ENCODE peak calls at places on chromosomes 5 and 9, in ten cellular contexts. One of them, this sample, is unnamed.

GRCh38 chr9:121059998-121060636 is 10.0 kb upstream of the C5 start:
- DNase-seq in erythroblast: peak
- DNase-seq in H54: peak
- DNase-seq in H1: no peak
- DNase-seq in tibial nerve: peak
- DNase-seq in lower leg skin: no peak
- DNase-seq in sigmoid colon: no peak
- DNase-seq in esophagus squamous epithelium: no peak
- DNase-seq in body of pancreas: peak
- DNase-seq in heart left ventricle: no peak
- DNase-seq in this sample: no peak

GRCh38 chr5:86118542-86118941 is 499.2 kb upstream of the COX7C start:
- DNase-seq in erythroblast: peak
- DNase-seq in tibial nerve: no peak
- DNase-seq in H54: no peak
- DNase-seq in lower leg skin: no peak
- DNase-seq in H1: no peak
- DNase-seq in heart left ventricle: no peak
- DNase-seq in esophagus squamous epithelium: no peak
- DNase-seq in sigmoid colon: no peak
- DNase-seq in body of pancreas: no peak
- DNase-seq in this sample: no peak

GRCh38 chr5:142012186-142012785 is 541 bp downstream of the GNPDA1 start:
- DNase-seq in H54: no peak
- DNase-seq in tibial nerve: peak
- DNase-seq in H1: peak
- DNase-seq in erythroblast: peak
- DNase-seq in body of pancreas: peak
- DNase-seq in esophagus squamous epithelium: no peak
- DNase-seq in lower leg skin: peak
- DNase-seq in sigmoid colon: peak
- DNase-seq in heart left ventricle: peak
- DNase-seq in this sample: peak

GRCh38 chr9:88979021-88979420 is 12.2 kb upstream of the S1PR3 start:
- DNase-seq in esophagus squamous epithelium: no peak
- DNase-seq in sigmoid colon: no peak
- DNase-seq in erythroblast: no peak
- DNase-seq in body of pancreas: no peak
- DNase-seq in lower leg skin: peak
- DNase-seq in heart left ventricle: no peak
- DNase-seq in H54: no peak
- DNase-seq in H1: no peak
- DNase-seq in tibial nerve: no peak
- DNase-seq in this sample: no peak

GRCh38 chr9:23754551-23754950 is 71.5 kb downstream of the ELAVL2 start:
- DNase-seq in lower leg skin: no peak
- DNase-seq in H1: no peak
- DNase-seq in heart left ventricle: no peak
- DNase-seq in esophagus squamous epithelium: no peak
- DNase-seq in tibial nerve: no peak
- DNase-seq in body of pancreas: no peak
- DNase-seq in H54: no peak
- DNase-seq in erythroblast: no peak
- DNase-seq in sigmoid colon: no peak
- DNase-seq in this sample: no peak

GRCh38 chr5:123438244-123438643 is 15.0 kb upstream of the CEP120 start:
- DNase-seq in H54: no peak
- DNase-seq in esophagus squamous epithelium: no peak
- DNase-seq in tibial nerve: no peak
- DNase-seq in lower leg skin: no peak
- DNase-seq in body of pancreas: no peak
- DNase-seq in erythroblast: no peak
- DNase-seq in H1: no peak
- DNase-seq in sigmoid colon: no peak
- DNase-seq in heart left ventricle: no peak
- DNase-seq in this sample: no peak

GRCh38 chr9:135990468-135991429 is 29.6 kb upstream of the UBAC1 start:
- DNase-seq in lower leg skin: no peak
- DNase-seq in body of pancreas: peak
- DNase-seq in sigmoid colon: no peak
- DNase-seq in H1: no peak
- DNase-seq in esophagus squamous epithelium: peak
- DNase-seq in heart left ventricle: peak
- DNase-seq in tibial nerve: no peak
- DNase-seq in erythroblast: peak
- DNase-seq in H54: peak
- DNase-seq in this sample: no peak

GRCh38 chr9:37574241-37574721 is 1.9 kb downstream of the FBXO10 start:
- DNase-seq in H1: no peak
- DNase-seq in sigmoid colon: no peak
- DNase-seq in erythroblast: no peak
- DNase-seq in lower leg skin: no peak
- DNase-seq in body of pancreas: no peak
- DNase-seq in heart left ventricle: no peak
- DNase-seq in tibial nerve: no peak
- DNase-seq in esophagus squamous epithelium: no peak
- DNase-seq in H54: no peak
- DNase-seq in this sample: no peak

GRCh38 chr5:139740138-139740992 is 55.2 kb upstream of the PSD2 start:
- DNase-seq in heart left ventricle: no peak
- DNase-seq in tibial nerve: no peak
- DNase-seq in H54: no peak
- DNase-seq in erythroblast: no peak
- DNase-seq in sigmoid colon: no peak
- DNase-seq in H1: no peak
- DNase-seq in lower leg skin: no peak
- DNase-seq in body of pancreas: no peak
- DNase-seq in esophagus squamous epithelium: no peak
- DNase-seq in this sample: no peak

GRCh38 chr5:149381986-149382338 is 2.9 kb upstream of the IL17B start:
- DNase-seq in esophagus squamous epithelium: no peak
- DNase-seq in tibial nerve: peak
- DNase-seq in erythroblast: peak
- DNase-seq in body of pancreas: peak
- DNase-seq in H54: peak
- DNase-seq in H1: peak
- DNase-seq in heart left ventricle: peak
- DNase-seq in sigmoid colon: peak
- DNase-seq in lower leg skin: peak
- DNase-seq in this sample: peak

GRCh38 chr9:74577956-74578355 is 80.8 kb downstream of the RORB start:
- DNase-seq in esophagus squamous epithelium: no peak
- DNase-seq in lower leg skin: no peak
- DNase-seq in body of pancreas: no peak
- DNase-seq in tibial nerve: no peak
- DNase-seq in H54: no peak
- DNase-seq in sigmoid colon: no peak
- DNase-seq in heart left ventricle: no peak
- DNase-seq in H1: no peak
- DNase-seq in erythroblast: no peak
- DNase-seq in this sample: no peak

GRCh38 chr5:72943307-72943706 is 12.5 kb upstream of the FCHO2 start:
- DNase-seq in heart left ventricle: no peak
- DNase-seq in lower leg skin: no peak
- DNase-seq in tibial nerve: no peak
- DNase-seq in esophagus squamous epithelium: no peak
- DNase-seq in H54: no peak
- DNase-seq in body of pancreas: no peak
- DNase-seq in H1: no peak
- DNase-seq in sigmoid colon: no peak
- DNase-seq in erythroblast: no peak
- DNase-seq in this sample: no peak

GRCh38 chr5:72937517-72938061 is 18.3 kb upstream of the FCHO2 start:
- DNase-seq in body of pancreas: no peak
- DNase-seq in H54: no peak
- DNase-seq in sigmoid colon: no peak
- DNase-seq in esophagus squamous epithelium: no peak
- DNase-seq in lower leg skin: no peak
- DNase-seq in heart left ventricle: no peak
- DNase-seq in erythroblast: no peak
- DNase-seq in H1: no peak
- DNase-seq in tibial nerve: no peak
- DNase-seq in this sample: no peak

GRCh38 chr5:72936893-72937292 is 18.9 kb upstream of the FCHO2 start:
- DNase-seq in esophagus squamous epithelium: no peak
- DNase-seq in sigmoid colon: no peak
- DNase-seq in body of pancreas: no peak
- DNase-seq in erythroblast: no peak
- DNase-seq in tibial nerve: no peak
- DNase-seq in lower leg skin: no peak
- DNase-seq in H1: no peak
- DNase-seq in H54: no peak
- DNase-seq in heart left ventricle: no peak
- DNase-seq in this sample: no peak

GRCh38 chr5:72938206-72938605 is 17.6 kb upstream of the FCHO2 start:
- DNase-seq in esophagus squamous epithelium: no peak
- DNase-seq in body of pancreas: no peak
- DNase-seq in erythroblast: no peak
- DNase-seq in heart left ventricle: no peak
- DNase-seq in H1: no peak
- DNase-seq in tibial nerve: no peak
- DNase-seq in H54: no peak
- DNase-seq in sigmoid colon: no peak
- DNase-seq in lower leg skin: no peak
- DNase-seq in this sample: no peak

GRCh38 chr5:72940082-72940481 is 15.8 kb upstream of the FCHO2 start:
- DNase-seq in esophagus squamous epithelium: no peak
- DNase-seq in tibial nerve: peak
- DNase-seq in heart left ventricle: no peak
- DNase-seq in lower leg skin: no peak
- DNase-seq in body of pancreas: no peak
- DNase-seq in H54: no peak
- DNase-seq in sigmoid colon: no peak
- DNase-seq in H1: no peak
- DNase-seq in erythroblast: no peak
- DNase-seq in this sample: no peak
- TF ChIP-seq POLR2A in esophagus squamous epithelium: no peak
- TF ChIP-seq POLR2A in tibial nerve: no peak
- TF ChIP-seq POLR2A in heart left ventricle: no peak
- TF ChIP-seq POLR2A in lower leg skin: no peak
- TF ChIP-seq POLR2A in body of pancreas: no peak
- TF ChIP-seq POLR2A in H54: no peak
- TF ChIP-seq POLR2A in sigmoid colon: no peak
- TF ChIP-seq POLR2A in H1: no peak
- TF ChIP-seq POLR2A in erythroblast: no peak
- TF ChIP-seq POLR2A in this sample: no peak

GRCh38 chr9:93064392-93065124 is 6.1 kb downstream of the SUSD3 start:
- DNase-seq in erythroblast: no peak
- DNase-seq in body of pancreas: no peak
- DNase-seq in H1: no peak
- DNase-seq in sigmoid colon: no peak
- DNase-seq in heart left ventricle: peak
- DNase-seq in esophagus squamous epithelium: peak
- DNase-seq in H54: no peak
- DNase-seq in lower leg skin: no peak
- DNase-seq in tibial nerve: no peak
- DNase-seq in this sample: no peak
- TF ChIP-seq POLR2A in erythroblast: no peak
- TF ChIP-seq POLR2A in body of pancreas: no peak
- TF ChIP-seq POLR2A in H1: no peak
- TF ChIP-seq POLR2A in sigmoid colon: no peak
- TF ChIP-seq POLR2A in heart left ventricle: no peak
- TF ChIP-seq POLR2A in esophagus squamous epithelium: no peak
- TF ChIP-seq POLR2A in H54: no peak
- TF ChIP-seq POLR2A in lower leg skin: no peak
- TF ChIP-seq POLR2A in tibial nerve: no peak
- TF ChIP-seq POLR2A in this sample: no peak

DNA sequence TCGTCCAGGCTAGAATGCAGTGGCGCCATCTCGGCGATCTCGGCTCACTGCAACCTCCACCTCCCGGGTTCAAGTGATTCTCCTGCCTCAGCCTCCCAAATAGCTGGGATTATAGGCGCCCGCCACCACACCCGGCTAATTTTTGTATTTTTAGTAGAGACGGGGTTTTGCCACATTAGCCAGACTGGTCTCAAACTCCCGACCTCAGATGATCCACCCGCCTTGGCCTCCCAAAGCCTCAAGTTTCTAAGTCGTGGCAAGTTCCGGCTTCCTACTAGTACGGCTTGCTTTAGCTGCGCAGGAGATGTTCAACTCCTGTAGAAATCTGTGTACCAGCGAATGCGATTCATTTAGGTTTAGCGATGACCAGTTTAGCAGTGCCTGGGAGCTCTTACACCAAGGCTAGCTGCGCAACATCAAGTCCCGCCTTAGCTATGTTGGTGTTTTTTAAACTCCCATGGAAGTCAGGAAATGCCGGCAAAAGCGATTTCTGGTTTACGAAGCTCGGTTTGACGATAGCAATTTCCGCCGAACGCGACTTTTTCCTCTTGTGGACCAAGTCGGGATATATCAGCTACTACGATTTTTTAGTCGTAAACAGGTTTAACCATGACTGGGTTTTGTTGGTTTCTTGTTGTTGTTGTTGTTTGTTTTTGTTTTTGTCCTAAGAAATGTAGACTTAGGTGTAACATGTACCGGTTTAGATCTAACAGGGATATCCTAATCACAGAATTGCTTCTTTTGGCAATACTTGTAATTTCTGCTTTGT is 46.4 kb downstream of the ANXA2R start:
- DNase-seq in H1: no peak
- DNase-seq in body of pancreas: no peak
- DNase-seq in H54: no peak
- DNase-seq in erythroblast: peak
- DNase-seq in esophagus squamous epithelium: peak
- DNase-seq in heart left ventricle: no peak
- DNase-seq in tibial nerve: peak
- DNase-seq in sigmoid colon: no peak
- DNase-seq in lower leg skin: no peak
- DNase-seq in this sample: no peak
- TF ChIP-seq POLR2A in H1: no peak
- TF ChIP-seq POLR2A in body of pancreas: peak
- TF ChIP-seq POLR2A in H54: no peak
- TF ChIP-seq POLR2A in erythroblast: no peak
- TF ChIP-seq POLR2A in esophagus squamous epithelium: no peak
- TF ChIP-seq POLR2A in heart left ventricle: no peak
- TF ChIP-seq POLR2A in tibial nerve: no peak
- TF ChIP-seq POLR2A in sigmoid colon: no peak
- TF ChIP-seq POLR2A in lower leg skin: no peak
- TF ChIP-seq POLR2A in this sample: no peak

GRCh38 chr9:112750111-112750766 is at the start of gene SNX30:
- DNase-seq in heart left ventricle: peak
- DNase-seq in esophagus squamous epithelium: peak
- DNase-seq in H1: peak
- DNase-seq in tibial nerve: peak
- DNase-seq in erythroblast: peak
- DNase-seq in H54: peak
- DNase-seq in body of pancreas: peak
- DNase-seq in sigmoid colon: peak
- DNase-seq in lower leg skin: peak
- DNase-seq in this sample: peak
- TF ChIP-seq POLR2A in heart left ventricle: peak
- TF ChIP-seq POLR2A in esophagus squamous epithelium: no peak
- TF ChIP-seq POLR2A in H1: no peak
- TF ChIP-seq POLR2A in tibial nerve: peak
- TF ChIP-seq POLR2A in erythroblast: peak
- TF ChIP-seq POLR2A in H54: peak
- TF ChIP-seq POLR2A in body of pancreas: peak
- TF ChIP-seq POLR2A in sigmoid colon: peak
- TF ChIP-seq POLR2A in lower leg skin: no peak
- TF ChIP-seq POLR2A in this sample: peak